ENCODE peak calls at places on chromosomes 1 and 21, in nine cellular contexts. One of them, this sample, is unnamed.

GRCh38 chr1:170175032-170175431 is 29.3 kb downstream of the NTMT2 start:
- DNase-seq in HEK293T: no peak
- DNase-seq in naive thymus-derived CD4-positive, alpha-beta T cell: no peak
- DNase-seq in glutamatergic neuron: no peak
- DNase-seq in kidney: no peak
- DNase-seq in head of caudate nucleus: no peak
- DNase-seq in stimulated activated CD8-positive, alpha-beta memory T cell treated with anti-CD3 and anti-CD28 coated beads, Interleukin-4, amount 100 ng/mL, for 24 hours: no peak
- DNase-seq in WTC11: no peak
- DNase-seq in hippocampal formation: no peak
- DNase-seq in this sample: no peak

GRCh38 chr1:98565951-98566350 is 95.6 kb upstream of the SNX7 start:
- DNase-seq in WTC11: no peak
- DNase-seq in naive thymus-derived CD4-positive, alpha-beta T cell: no peak
- DNase-seq in hippocampal formation: no peak
- DNase-seq in glutamatergic neuron: peak; percentile 28
- DNase-seq in head of caudate nucleus: no peak
- DNase-seq in kidney: no peak
- DNase-seq in stimulated activated CD8-positive, alpha-beta memory T cell treated with anti-CD3 and anti-CD28 coated beads, Interleukin-4, amount 100 ng/mL, for 24 hours: no peak
- DNase-seq in HEK293T: no peak
- DNase-seq in this sample: no peak

GRCh38 chr1:186059311-186059710 is 315.7 kb downstream of the TPR start:
- DNase-seq in kidney: no peak
- DNase-seq in WTC11: no peak
- DNase-seq in hippocampal formation: no peak
- DNase-seq in glutamatergic neuron: no peak
- DNase-seq in stimulated activated CD8-positive, alpha-beta memory T cell treated with anti-CD3 and anti-CD28 coated beads, Interleukin-4, amount 100 ng/mL, for 24 hours: no peak
- DNase-seq in head of caudate nucleus: no peak
- DNase-seq in HEK293T: no peak
- DNase-seq in naive thymus-derived CD4-positive, alpha-beta T cell: no peak
- DNase-seq in this sample: no peak

GRCh38 chr1:229254910-229255541 is 15.9 kb upstream of the RAB4A start:
- DNase-seq in head of caudate nucleus: peak; percentile 50
- DNase-seq in WTC11: no peak
- DNase-seq in stimulated activated CD8-positive, alpha-beta memory T cell treated with anti-CD3 and anti-CD28 coated beads, Interleukin-4, amount 100 ng/mL, for 24 hours: no peak
- DNase-seq in hippocampal formation: peak; percentile 72
- DNase-seq in kidney: no peak
- DNase-seq in glutamatergic neuron: no peak
- DNase-seq in naive thymus-derived CD4-positive, alpha-beta T cell: peak; percentile 57
- DNase-seq in HEK293T: no peak
- DNase-seq in this sample: no peak

GRCh38 chr21:42980959-42981523 is 6.7 kb downstream of the PKNOX1 start:
- DNase-seq in hippocampal formation: no peak
- DNase-seq in head of caudate nucleus: no peak
- DNase-seq in kidney: no peak
- DNase-seq in naive thymus-derived CD4-positive, alpha-beta T cell: no peak
- DNase-seq in WTC11: no peak
- DNase-seq in HEK293T: no peak
- DNase-seq in stimulated activated CD8-positive, alpha-beta memory T cell treated with anti-CD3 and anti-CD28 coated beads, Interleukin-4, amount 100 ng/mL, for 24 hours: no peak
- DNase-seq in glutamatergic neuron: no peak
- DNase-seq in this sample: no peak

GRCh38 chr1:43538969-43539368 is 8.3 kb downstream of the PTPRF start:
- DNase-seq in hippocampal formation: no peak
- DNase-seq in head of caudate nucleus: no peak
- DNase-seq in HEK293T: no peak
- DNase-seq in glutamatergic neuron: no peak
- DNase-seq in naive thymus-derived CD4-positive, alpha-beta T cell: no peak
- DNase-seq in stimulated activated CD8-positive, alpha-beta memory T cell treated with anti-CD3 and anti-CD28 coated beads, Interleukin-4, amount 100 ng/mL, for 24 hours: no peak
- DNase-seq in kidney: peak; percentile 6
- DNase-seq in WTC11: no peak
- DNase-seq in this sample: no peak

GRCh38 chr1:2617981-2618470 is 14.8 kb downstream of the MMEL1 start:
- DNase-seq in glutamatergic neuron: no peak
- DNase-seq in HEK293T: no peak
- DNase-seq in WTC11: no peak
- DNase-seq in head of caudate nucleus: no peak
- DNase-seq in kidney: no peak
- DNase-seq in hippocampal formation: no peak
- DNase-seq in stimulated activated CD8-positive, alpha-beta memory T cell treated with anti-CD3 and anti-CD28 coated beads, Interleukin-4, amount 100 ng/mL, for 24 hours: no peak
- DNase-seq in naive thymus-derived CD4-positive, alpha-beta T cell: no peak
- DNase-seq in this sample: no peak

GRCh38 chr1:67752306-67752705 is 67.3 kb downstream of the GADD45A start:
- DNase-seq in naive thymus-derived CD4-positive, alpha-beta T cell: no peak
- DNase-seq in stimulated activated CD8-positive, alpha-beta memory T cell treated with anti-CD3 and anti-CD28 coated beads, Interleukin-4, amount 100 ng/mL, for 24 hours: no peak
- DNase-seq in WTC11: no peak
- DNase-seq in glutamatergic neuron: no peak
- DNase-seq in head of caudate nucleus: no peak
- DNase-seq in kidney: no peak
- DNase-seq in hippocampal formation: no peak
- DNase-seq in HEK293T: no peak
- DNase-seq in this sample: peak; percentile 15

GRCh38 chr1:164895026-164895907 is 336.3 kb downstream of the PBX1 start:
- DNase-seq in stimulated activated CD8-positive, alpha-beta memory T cell treated with anti-CD3 and anti-CD28 coated beads, Interleukin-4, amount 100 ng/mL, for 24 hours: no peak
- DNase-seq in hippocampal formation: no peak
- DNase-seq in glutamatergic neuron: no peak
- DNase-seq in naive thymus-derived CD4-positive, alpha-beta T cell: no peak
- DNase-seq in kidney: peak; percentile 61
- DNase-seq in WTC11: no peak
- DNase-seq in head of caudate nucleus: no peak
- DNase-seq in HEK293T: no peak
- DNase-seq in this sample: no peak

GRCh38 chr1:104932949-104933679 is 1183.4 kb downstream of the AMY1C start:
- DNase-seq in naive thymus-derived CD4-positive, alpha-beta T cell: no peak
- DNase-seq in WTC11: no peak
- DNase-seq in stimulated activated CD8-positive, alpha-beta memory T cell treated with anti-CD3 and anti-CD28 coated beads, Interleukin-4, amount 100 ng/mL, for 24 hours: no peak
- DNase-seq in head of caudate nucleus: no peak
- DNase-seq in kidney: no peak
- DNase-seq in HEK293T: no peak
- DNase-seq in hippocampal formation: no peak
- DNase-seq in glutamatergic neuron: no peak
- DNase-seq in this sample: no peak

GRCh38 chr21:32480381-32480780 is 67.9 kb downstream of the EVA1C start:
- DNase-seq in kidney: peak; percentile 19
- DNase-seq in WTC11: no peak
- DNase-seq in HEK293T: no peak
- DNase-seq in glutamatergic neuron: no peak
- DNase-seq in stimulated activated CD8-positive, alpha-beta memory T cell treated with anti-CD3 and anti-CD28 coated beads, Interleukin-4, amount 100 ng/mL, for 24 hours: no peak
- DNase-seq in hippocampal formation: no peak
- DNase-seq in head of caudate nucleus: no peak
- DNase-seq in naive thymus-derived CD4-positive, alpha-beta T cell: no peak
- DNase-seq in this sample: no peak

GRCh38 chr1:235004276-235004675 is 124.4 kb downstream of the TOMM20 start:
- DNase-seq in head of caudate nucleus: no peak
- DNase-seq in stimulated activated CD8-positive, alpha-beta memory T cell treated with anti-CD3 and anti-CD28 coated beads, Interleukin-4, amount 100 ng/mL, for 24 hours: no peak
- DNase-seq in kidney: no peak
- DNase-seq in glutamatergic neuron: no peak
- DNase-seq in naive thymus-derived CD4-positive, alpha-beta T cell: no peak
- DNase-seq in WTC11: no peak
- DNase-seq in HEK293T: no peak
- DNase-seq in hippocampal formation: no peak
- DNase-seq in this sample: no peak

GRCh38 chr1:56958526-56958925 is 7.3 kb downstream of the C8B start:
- DNase-seq in glutamatergic neuron: no peak
- DNase-seq in hippocampal formation: no peak
- DNase-seq in kidney: no peak
- DNase-seq in HEK293T: no peak
- DNase-seq in naive thymus-derived CD4-positive, alpha-beta T cell: no peak
- DNase-seq in head of caudate nucleus: no peak
- DNase-seq in WTC11: no peak
- DNase-seq in stimulated activated CD8-positive, alpha-beta memory T cell treated with anti-CD3 and anti-CD28 coated beads, Interleukin-4, amount 100 ng/mL, for 24 hours: no peak
- DNase-seq in this sample: no peak

GRCh38 chr1:52157582-52157981 is 15.7 kb downstream of the ZFYVE9 start:
- DNase-seq in stimulated activated CD8-positive, alpha-beta memory T cell treated with anti-CD3 and anti-CD28 coated beads, Interleukin-4, amount 100 ng/mL, for 24 hours: no peak
- DNase-seq in naive thymus-derived CD4-positive, alpha-beta T cell: no peak
- DNase-seq in glutamatergic neuron: no peak
- DNase-seq in head of caudate nucleus: no peak
- DNase-seq in WTC11: no peak
- DNase-seq in hippocampal formation: no peak
- DNase-seq in kidney: no peak
- DNase-seq in HEK293T: no peak
- DNase-seq in this sample: no peak

GRCh38 chr1:31218705-31219104 is 21.0 kb downstream of the NKAIN1 start:
- DNase-seq in stimulated activated CD8-positive, alpha-beta memory T cell treated with anti-CD3 and anti-CD28 coated beads, Interleukin-4, amount 100 ng/mL, for 24 hours: no peak
- DNase-seq in HEK293T: no peak
- DNase-seq in WTC11: no peak
- DNase-seq in kidney: no peak
- DNase-seq in glutamatergic neuron: peak; percentile 83
- DNase-seq in hippocampal formation: no peak
- DNase-seq in naive thymus-derived CD4-positive, alpha-beta T cell: no peak
- DNase-seq in head of caudate nucleus: peak; percentile 79
- DNase-seq in this sample: no peak

GRCh38 chr1:903721-904270 is 19.9 kb upstream of the SAMD11 start:
- DNase-seq in head of caudate nucleus: peak; percentile 21
- DNase-seq in stimulated activated CD8-positive, alpha-beta memory T cell treated with anti-CD3 and anti-CD28 coated beads, Interleukin-4, amount 100 ng/mL, for 24 hours: no peak
- DNase-seq in HEK293T: no peak
- DNase-seq in kidney: peak; percentile 80
- DNase-seq in hippocampal formation: no peak
- DNase-seq in naive thymus-derived CD4-positive, alpha-beta T cell: no peak
- DNase-seq in glutamatergic neuron: peak; percentile 19
- DNase-seq in WTC11: no peak
- DNase-seq in this sample: no peak

GRCh38 chr1:203673550-203674411 is 47.1 kb downstream of the ATP2B4 start:
- DNase-seq in head of caudate nucleus: peak; percentile 41
- DNase-seq in kidney: peak; percentile 80
- DNase-seq in glutamatergic neuron: no peak
- DNase-seq in HEK293T: no peak
- DNase-seq in naive thymus-derived CD4-positive, alpha-beta T cell: peak; percentile 64
- DNase-seq in hippocampal formation: peak; percentile 24
- DNase-seq in stimulated activated CD8-positive, alpha-beta memory T cell treated with anti-CD3 and anti-CD28 coated beads, Interleukin-4, amount 100 ng/mL, for 24 hours: peak; percentile 36
- DNase-seq in WTC11: no peak
- DNase-seq in this sample: peak; percentile 97

GRCh38 chr1:157403203-157403602 is 149.1 kb downstream of the FCRL5 start:
- DNase-seq in naive thymus-derived CD4-positive, alpha-beta T cell: no peak
- DNase-seq in HEK293T: peak; percentile 34
- DNase-seq in WTC11: peak; percentile 21
- DNase-seq in head of caudate nucleus: no peak
- DNase-seq in kidney: no peak
- DNase-seq in hippocampal formation: no peak
- DNase-seq in glutamatergic neuron: no peak
- DNase-seq in stimulated activated CD8-positive, alpha-beta memory T cell treated with anti-CD3 and anti-CD28 coated beads, Interleukin-4, amount 100 ng/mL, for 24 hours: no peak
- DNase-seq in this sample: peak; percentile 41

GRCh38 chr21:32940079-32941014 is 85.4 kb upstream of the OLIG2 start:
- DNase-seq in naive thymus-derived CD4-positive, alpha-beta T cell: peak; percentile 50
- DNase-seq in hippocampal formation: peak; percentile 47
- DNase-seq in WTC11: peak; percentile 41
- DNase-seq in kidney: no peak
- DNase-seq in HEK293T: peak; percentile 79
- DNase-seq in stimulated activated CD8-positive, alpha-beta memory T cell treated with anti-CD3 and anti-CD28 coated beads, Interleukin-4, amount 100 ng/mL, for 24 hours: no peak
- DNase-seq in glutamatergic neuron: peak; percentile 34
- DNase-seq in head of caudate nucleus: peak; percentile 75
- DNase-seq in this sample: peak; percentile 44

GRCh38 chr1:155540000-155540874 is 22.4 kb downstream of the ASH1L start:
- DNase-seq in WTC11: no peak
- DNase-seq in stimulated activated CD8-positive, alpha-beta memory T cell treated with anti-CD3 and anti-CD28 coated beads, Interleukin-4, amount 100 ng/mL, for 24 hours: no peak
- DNase-seq in head of caudate nucleus: no peak
- DNase-seq in naive thymus-derived CD4-positive, alpha-beta T cell: no peak
- DNase-seq in glutamatergic neuron: no peak
- DNase-seq in hippocampal formation: no peak
- DNase-seq in kidney: no peak
- DNase-seq in HEK293T: no peak
- DNase-seq in this sample: no peak

GRCh38 chr21:45818904-45819285 is 162.7 kb upstream of the COL6A1 start:
- DNase-seq in hippocampal formation: no peak
- DNase-seq in naive thymus-derived CD4-positive, alpha-beta T cell: peak; percentile 20
- DNase-seq in glutamatergic neuron: no peak
- DNase-seq in WTC11: no peak
- DNase-seq in head of caudate nucleus: no peak
- DNase-seq in stimulated activated CD8-positive, alpha-beta memory T cell treated with anti-CD3 and anti-CD28 coated beads, Interleukin-4, amount 100 ng/mL, for 24 hours: peak; percentile 74
- DNase-seq in kidney: no peak
- DNase-seq in HEK293T: no peak
- DNase-seq in this sample: peak; percentile 46

GRCh38 chr1:62398377-62398776 is 38.5 kb upstream of the USP1 start:
- DNase-seq in glutamatergic neuron: no peak
- DNase-seq in WTC11: no peak
- DNase-seq in head of caudate nucleus: no peak
- DNase-seq in hippocampal formation: no peak
- DNase-seq in naive thymus-derived CD4-positive, alpha-beta T cell: no peak
- DNase-seq in stimulated activated CD8-positive, alpha-beta memory T cell treated with anti-CD3 and anti-CD28 coated beads, Interleukin-4, amount 100 ng/mL, for 24 hours: no peak
- DNase-seq in kidney: no peak
- DNase-seq in HEK293T: no peak
- DNase-seq in this sample: peak; percentile 80

GRCh38 chr1:192497214-192497794 is 78.3 kb upstream of the RGS1 start:
- DNase-seq in hippocampal formation: no peak
- DNase-seq in naive thymus-derived CD4-positive, alpha-beta T cell: no peak
- DNase-seq in stimulated activated CD8-positive, alpha-beta memory T cell treated with anti-CD3 and anti-CD28 coated beads, Interleukin-4, amount 100 ng/mL, for 24 hours: no peak
- DNase-seq in kidney: no peak
- DNase-seq in WTC11: no peak
- DNase-seq in HEK293T: no peak
- DNase-seq in glutamatergic neuron: no peak
- DNase-seq in head of caudate nucleus: no peak
- DNase-seq in this sample: no peak

GRCh38 chr1:106717561-106717960 is 338.9 kb upstream of the PRMT6 start:
- DNase-seq in stimulated activated CD8-positive, alpha-beta memory T cell treated with anti-CD3 and anti-CD28 coated beads, Interleukin-4, amount 100 ng/mL, for 24 hours: no peak
- DNase-seq in naive thymus-derived CD4-positive, alpha-beta T cell: no peak
- DNase-seq in WTC11: no peak
- DNase-seq in kidney: no peak
- DNase-seq in head of caudate nucleus: no peak
- DNase-seq in HEK293T: no peak
- DNase-seq in glutamatergic neuron: no peak
- DNase-seq in hippocampal formation: no peak
- DNase-seq in this sample: no peak

This sample was measured in RWPE1.